ENCODE peak calls at places on chromosomes 4 and X, in seven cellular contexts. One of them, this sample, is unnamed.
A peak's percentile ranks its signal among the peaks of the same experiment; 100 is the strongest.

GRCh38 chrX:101237041-101237440 is 17.5 kb downstream of the DRP2 start:
- DNase-seq in aorta: no peak
- DNase-seq in cardiac muscle cell: no peak
- DNase-seq in NT2/D1: no peak
- DNase-seq in heart left ventricle: no peak
- DNase-seq in adrenal gland: no peak
- DNase-seq in left lung: no peak
- DNase-seq in this sample: no peak

GRCh38 chr4:151998723-151999122 is 237.9 kb upstream of the GATB start:
- DNase-seq in aorta: no peak
- DNase-seq in cardiac muscle cell: no peak
- DNase-seq in NT2/D1: no peak
- DNase-seq in heart left ventricle: no peak
- DNase-seq in adrenal gland: no peak
- DNase-seq in left lung: no peak
- DNase-seq in this sample: no peak

GRCh38 chr4:74523076-74523475 is 78.1 kb downstream of the AREG start:
- DNase-seq in aorta: no peak
- DNase-seq in cardiac muscle cell: no peak
- DNase-seq in NT2/D1: no peak
- DNase-seq in heart left ventricle: no peak
- DNase-seq in adrenal gland: no peak
- DNase-seq in left lung: no peak
- DNase-seq in this sample: no peak

GRCh38 chrX:87900320-87900908 is 382.8 kb downstream of the KLHL4 start:
- DNase-seq in aorta: no peak
- DNase-seq in cardiac muscle cell: no peak
- DNase-seq in NT2/D1: no peak
- DNase-seq in heart left ventricle: no peak
- DNase-seq in adrenal gland: no peak
- DNase-seq in left lung: no peak
- DNase-seq in this sample: no peak

GRCh38 chr4:141346144-141346543 is 125.4 kb downstream of the ZNF330 start:
- DNase-seq in aorta: no peak
- DNase-seq in cardiac muscle cell: peak; percentile 78
- DNase-seq in NT2/D1: no peak
- DNase-seq in heart left ventricle: peak; percentile 36
- DNase-seq in adrenal gland: peak; percentile 55
- DNase-seq in left lung: no peak
- DNase-seq in this sample: no peak

GRCh38 chrX:97117572-97117971 is 233.9 kb downstream of the RPA4 start:
- DNase-seq in aorta: no peak
- DNase-seq in cardiac muscle cell: no peak
- DNase-seq in NT2/D1: no peak
- DNase-seq in heart left ventricle: no peak
- DNase-seq in adrenal gland: no peak
- DNase-seq in left lung: no peak
- DNase-seq in this sample: no peak

GRCh38 chr4:169115897-169116254 is 105.8 kb upstream of the CBR4 start:
- DNase-seq in aorta: no peak
- DNase-seq in cardiac muscle cell: peak; percentile 94
- DNase-seq in NT2/D1: no peak
- DNase-seq in heart left ventricle: no peak
- DNase-seq in adrenal gland: no peak
- DNase-seq in left lung: no peak
- DNase-seq in this sample: peak; percentile 49

GRCh38 chr4:42750091-42750490 is 93.2 kb upstream of the ATP8A1 start:
- DNase-seq in aorta: no peak
- DNase-seq in cardiac muscle cell: no peak
- DNase-seq in NT2/D1: no peak
- DNase-seq in heart left ventricle: peak; percentile 11
- DNase-seq in adrenal gland: peak; percentile 32
- DNase-seq in left lung: no peak
- DNase-seq in this sample: no peak

GRCh38 chr4:26441110-26441509 is 49.2 kb downstream of the CCKAR start:
- DNase-seq in aorta: no peak
- DNase-seq in cardiac muscle cell: peak; percentile 68
- DNase-seq in NT2/D1: no peak
- DNase-seq in heart left ventricle: no peak
- DNase-seq in adrenal gland: peak; percentile 29
- DNase-seq in left lung: no peak
- DNase-seq in this sample: no peak

GRCh38 chr4:183797445-183798248 is 107.5 kb upstream of the STOX2 start:
- DNase-seq in aorta: no peak
- DNase-seq in cardiac muscle cell: peak; percentile 29
- DNase-seq in NT2/D1: no peak
- DNase-seq in heart left ventricle: peak; percentile 29
- DNase-seq in adrenal gland: peak; percentile 16
- DNase-seq in left lung: peak; percentile 92
- DNase-seq in this sample: peak; percentile 71

GRCh38 chrX:9943420-9943819 is 23.7 kb upstream of the CLDN34 start:
- DNase-seq in aorta: no peak
- DNase-seq in cardiac muscle cell: no peak
- DNase-seq in NT2/D1: no peak
- DNase-seq in heart left ventricle: no peak
- DNase-seq in adrenal gland: no peak
- DNase-seq in left lung: no peak
- DNase-seq in this sample: no peak

GRCh38 chr4:4855293-4856070 is 4.0 kb upstream of the MSX1 start:
- DNase-seq in aorta: no peak
- DNase-seq in cardiac muscle cell: no peak
- DNase-seq in NT2/D1: no peak
- DNase-seq in heart left ventricle: no peak
- DNase-seq in adrenal gland: no peak
- DNase-seq in left lung: peak; percentile 19
- DNase-seq in this sample: no peak

GRCh38 chrX:7435822-7436221 is 287.9 kb upstream of the PUDP start:
- DNase-seq in aorta: no peak
- DNase-seq in cardiac muscle cell: no peak
- DNase-seq in NT2/D1: no peak
- DNase-seq in heart left ventricle: no peak
- DNase-seq in adrenal gland: no peak
- DNase-seq in left lung: no peak
- DNase-seq in this sample: no peak

GRCh38 chr4:73573794-73574528 is 46.3 kb downstream of the RASSF6 start:
- DNase-seq in aorta: peak; percentile 56
- DNase-seq in cardiac muscle cell: peak; percentile 94
- DNase-seq in NT2/D1: peak; percentile 77
- DNase-seq in heart left ventricle: no peak
- DNase-seq in adrenal gland: peak; percentile 48
- DNase-seq in left lung: no peak
- DNase-seq in this sample: peak; percentile 48

GRCh38 chrX:9464435-9465371 is at the start of gene TBL1X:
- DNase-seq in aorta: peak; percentile 69
- DNase-seq in cardiac muscle cell: peak; percentile 58
- DNase-seq in NT2/D1: no peak
- DNase-seq in heart left ventricle: peak; percentile 59
- DNase-seq in adrenal gland: peak; percentile 26
- DNase-seq in left lung: peak; percentile 90
- DNase-seq in this sample: peak; percentile 58

GRCh38 chrX:33741807-33742206 is 390.3 kb downstream of the FAM47A start:
- DNase-seq in aorta: no peak
- DNase-seq in cardiac muscle cell: no peak
- DNase-seq in NT2/D1: no peak
- DNase-seq in heart left ventricle: no peak
- DNase-seq in adrenal gland: no peak
- DNase-seq in left lung: no peak
- DNase-seq in this sample: no peak

GRCh38 chrX:140157611-140158010 is 192.3 kb upstream of the CXorf66 start:
- DNase-seq in aorta: no peak
- DNase-seq in cardiac muscle cell: peak; percentile 73
- DNase-seq in NT2/D1: no peak
- DNase-seq in heart left ventricle: no peak
- DNase-seq in adrenal gland: no peak
- DNase-seq in left lung: no peak
- DNase-seq in this sample: no peak

GRCh38 chr4:118817178-118817930 is 18.6 kb downstream of the SEC24D start:
- DNase-seq in aorta: no peak
- DNase-seq in cardiac muscle cell: no peak
- DNase-seq in NT2/D1: no peak
- DNase-seq in heart left ventricle: no peak
- DNase-seq in adrenal gland: no peak
- DNase-seq in left lung: no peak
- DNase-seq in this sample: no peak

GRCh38 chr4:173500841-173501591 is 29.0 kb downstream of the HAND2 start:
- DNase-seq in aorta: no peak
- DNase-seq in cardiac muscle cell: no peak
- DNase-seq in NT2/D1: no peak
- DNase-seq in heart left ventricle: no peak
- DNase-seq in adrenal gland: no peak
- DNase-seq in left lung: peak; percentile 83
- DNase-seq in this sample: no peak

GRCh38 chrX:115894087-115894486 is 276.5 kb upstream of the AGTR2 start:
- DNase-seq in aorta: no peak
- DNase-seq in cardiac muscle cell: peak; percentile 13
- DNase-seq in NT2/D1: no peak
- DNase-seq in heart left ventricle: no peak
- DNase-seq in adrenal gland: no peak
- DNase-seq in left lung: no peak
- DNase-seq in this sample: no peak

DNA sequence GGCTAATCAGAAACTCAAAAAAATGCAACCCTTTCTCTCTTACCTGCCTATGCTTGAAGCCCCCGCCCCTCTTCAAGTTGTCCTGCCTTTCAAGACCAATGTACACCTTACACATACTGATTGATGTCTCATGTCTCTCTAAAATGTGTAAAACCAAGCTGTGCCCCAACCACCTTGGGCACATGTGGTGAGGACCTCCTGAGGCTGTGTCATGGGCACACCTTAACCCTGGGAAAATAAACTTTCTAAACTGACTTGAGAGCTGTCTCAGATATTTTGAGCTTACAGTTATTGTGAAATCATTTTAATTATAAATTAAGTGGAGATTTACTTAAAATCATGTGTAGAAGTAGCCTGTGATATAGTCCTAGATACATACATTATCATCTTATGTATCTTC is 22.2 kb downstream of the GUF1 start:
- DNase-seq in aorta: no peak
- DNase-seq in cardiac muscle cell: no peak
- DNase-seq in NT2/D1: no peak
- DNase-seq in heart left ventricle: no peak
- DNase-seq in adrenal gland: no peak
- DNase-seq in left lung: no peak
- DNase-seq in this sample: no peak
- H3K36me3 ChIP-seq in aorta: no peaks in the 10 kb centered on the region
- H3K36me3 ChIP-seq in cardiac muscle cell: peaks cover 50% of the 10 kb centered on the region
- H3K36me3 ChIP-seq in NT2/D1: peaks cover 55% of the 10 kb centered on the region
- H3K36me3 ChIP-seq in heart left ventricle: peaks cover 99% of the 10 kb centered on the region
- H3K36me3 ChIP-seq in adrenal gland: no peaks in the 10 kb centered on the region
- H3K36me3 ChIP-seq in left lung: peaks cover 87% of the 10 kb centered on the region
- H3K36me3 ChIP-seq in this sample: peaks cover 87% of the 10 kb centered on the region

DNA sequence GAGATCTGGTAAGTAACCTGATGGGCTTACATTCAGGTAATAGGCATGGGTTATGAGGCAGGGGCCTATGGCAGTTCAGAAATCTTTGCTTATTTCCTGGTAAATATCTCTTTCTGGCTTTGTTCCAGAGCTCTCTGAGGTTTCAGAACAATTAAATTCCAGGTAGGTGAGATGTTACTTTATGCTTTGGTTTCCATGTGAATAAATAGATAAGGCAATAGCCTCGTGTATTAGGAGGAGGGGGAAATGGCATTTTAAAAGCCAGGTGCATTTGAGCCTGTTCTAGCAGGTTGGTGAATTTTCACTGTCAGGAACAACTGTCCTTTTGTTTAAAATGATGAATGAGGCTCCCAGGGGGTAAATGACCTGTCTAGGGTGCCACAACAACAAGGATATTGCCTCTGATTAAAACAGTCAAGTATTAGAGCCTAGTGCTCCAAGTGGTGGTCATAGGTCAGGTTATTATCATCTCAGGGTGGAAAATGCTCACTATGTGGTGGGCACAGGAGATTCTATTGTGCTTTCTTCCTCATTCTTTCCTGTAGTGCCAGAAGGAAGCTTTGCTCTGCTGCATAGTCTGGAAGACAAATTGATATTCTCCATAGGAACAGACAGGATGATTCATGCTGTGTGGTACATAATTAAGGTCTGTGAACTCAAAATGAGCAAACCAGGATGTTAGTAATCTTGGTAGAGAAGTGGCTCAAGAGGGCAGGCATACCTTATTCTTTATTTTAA is 296.2 kb downstream of the INPP4B start:
- DNase-seq in aorta: no peak
- DNase-seq in cardiac muscle cell: peak; percentile 54
- DNase-seq in NT2/D1: no peak
- DNase-seq in heart left ventricle: no peak
- DNase-seq in adrenal gland: no peak
- DNase-seq in left lung: no peak
- DNase-seq in this sample: no peak
- H3K4me3 ChIP-seq in aorta: no peak overlapping the region
- H3K4me3 ChIP-seq in cardiac muscle cell: no peak overlapping the region
- H3K4me3 ChIP-seq in NT2/D1: no peak overlapping the region
- H3K4me3 ChIP-seq in heart left ventricle: no peak overlapping the region
- H3K4me3 ChIP-seq in adrenal gland: no peak overlapping the region
- H3K4me3 ChIP-seq in left lung: no peak overlapping the region
- H3K4me3 ChIP-seq in this sample: no peak overlapping the region

GRCh38 chrX:129497146-129497805 is 26.0 kb downstream of the SMARCA1 start:
- DNase-seq in aorta: no peak
- DNase-seq in cardiac muscle cell: no peak
- DNase-seq in NT2/D1: no peak
- DNase-seq in heart left ventricle: no peak
- DNase-seq in adrenal gland: no peak
- DNase-seq in left lung: no peak
- DNase-seq in this sample: no peak
- H3K36me3 ChIP-seq in aorta: no peaks in the 10 kb centered on the region
- H3K36me3 ChIP-seq in cardiac muscle cell: peaks cover 32% of the 10 kb centered on the region
- H3K36me3 ChIP-seq in NT2/D1: peaks cover 14% of the 10 kb centered on the region
- H3K36me3 ChIP-seq in heart left ventricle: peaks cover 84% of the 10 kb centered on the region
- H3K36me3 ChIP-seq in adrenal gland: no peaks in the 10 kb centered on the region
- H3K36me3 ChIP-seq in left lung: no peaks in the 10 kb centered on the region
- H3K36me3 ChIP-seq in this sample: peaks cover 49% of the 10 kb centered on the region

DNA sequence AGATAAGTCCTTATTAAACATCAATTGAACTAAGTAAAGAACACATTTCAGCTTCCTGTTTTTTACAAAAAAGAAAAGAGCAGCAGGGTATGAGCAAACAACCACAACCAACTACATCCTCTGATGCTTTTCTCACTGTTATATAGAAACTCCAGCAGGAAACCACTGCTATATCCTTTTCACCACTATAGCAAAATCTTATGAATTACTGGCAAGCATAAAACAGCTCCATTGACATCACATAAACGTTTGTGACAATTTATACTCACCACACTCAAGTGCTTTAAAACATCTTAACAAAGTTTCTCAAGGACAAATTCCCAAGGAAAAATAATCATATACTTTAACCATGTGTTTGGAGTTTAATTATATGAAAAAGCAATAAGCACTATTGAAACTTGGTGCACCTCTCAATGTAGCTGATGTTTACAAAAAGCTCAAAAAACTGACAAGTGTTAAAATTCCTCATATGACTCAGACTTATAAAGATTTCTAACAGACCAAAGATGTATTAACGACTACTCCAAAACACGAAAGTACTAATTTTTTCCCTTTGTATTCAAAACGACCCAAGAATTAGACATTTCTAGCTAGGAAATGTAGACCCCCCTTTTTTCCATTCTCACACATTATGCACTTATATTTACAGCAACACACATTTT is 12.9 kb downstream of the GPRIN3 start:
- DNase-seq in aorta: no peak
- DNase-seq in cardiac muscle cell: no peak
- DNase-seq in NT2/D1: no peak
- DNase-seq in heart left ventricle: no peak
- DNase-seq in adrenal gland: no peak
- DNase-seq in left lung: no peak
- DNase-seq in this sample: no peak
- H3K4me3 ChIP-seq in aorta: no peak overlapping the region
- H3K4me3 ChIP-seq in cardiac muscle cell: no peak overlapping the region
- H3K4me3 ChIP-seq in NT2/D1: no peak overlapping the region
- H3K4me3 ChIP-seq in heart left ventricle: no peak overlapping the region
- H3K4me3 ChIP-seq in adrenal gland: no peak overlapping the region
- H3K4me3 ChIP-seq in left lung: no peak overlapping the region
- H3K4me3 ChIP-seq in this sample: no peak overlapping the region

GRCh38 chrX:41200785-41201184 is 115.5 kb downstream of the USP9X start:
- DNase-seq in aorta: no peak
- DNase-seq in cardiac muscle cell: no peak
- DNase-seq in NT2/D1: no peak
- DNase-seq in heart left ventricle: no peak
- DNase-seq in adrenal gland: no peak
- DNase-seq in left lung: no peak
- DNase-seq in this sample: no peak
- H3K36me3 ChIP-seq in aorta: no peaks in the 10 kb centered on the region
- H3K36me3 ChIP-seq in cardiac muscle cell: peaks cover 70% of the 10 kb centered on the region
- H3K36me3 ChIP-seq in NT2/D1: peaks cover 66% of the 10 kb centered on the region
- H3K36me3 ChIP-seq in heart left ventricle: peaks cover 92% of the 10 kb centered on the region
- H3K36me3 ChIP-seq in adrenal gland: no peaks in the 10 kb centered on the region
- H3K36me3 ChIP-seq in left lung: peaks cover 88% of the 10 kb centered on the region
- H3K36me3 ChIP-seq in this sample: peaks cover 72% of the 10 kb centered on the region